ENCODE peak calls at places on chromosomes 13 and 19, in seven cellular contexts. C is fibroblast of lung; Z is T follicular helper cell; B is NCI-H1092; K is stimulated activated CD4-positive, alpha-beta T cell treated with anti-CD3 and anti-CD28 coated beads, Interleukin-12 subunit alpha, Interleukin-12 subunit beta, amount 100 ng/mL, for 24 hours; T is H4; W is body of pancreas. I is an unnamed sample.

GRCh38 chr13:23392925-23393645 is 40.4 kb downstream of the SACS start:
- DNase-seq in Z (no peak), W (no peak), T (no peak), B (no peak), K (no peak), C (no peak), I (no peak)

GRCh38 chr13:72304121-72304745 is 423.2 kb downstream of the MZT1 start:
- DNase-seq in C (peak), W (no peak), Z (no peak), K (no peak), B (no peak), T (peak), I (no peak)

GRCh38 chr19:7177926-7178325 is 108.4 kb downstream of the ZNF557 start:
- DNase-seq in K (no peak), B (no peak), Z (no peak), T (no peak), C (peak), W (no peak), I (no peak)

GRCh38 chr19:2805261-2805900 is 14.3 kb upstream of the ZNF554 start:
- DNase-seq in T (no peak), Z (no peak), B (no peak), W (no peak), C (no peak), K (no peak), I (no peak)

GRCh38 chr13:78152415-78152814 is 233.8 kb upstream of the EDNRB start:
- DNase-seq in B (no peak), Z (no peak), W (no peak), T (no peak), C (no peak), K (no peak), I (no peak)

GRCh38 chr19:51295382-51296126 is 15.9 kb upstream of the IGLON5 start:
- DNase-seq in T (no peak), Z (no peak), K (no peak), B (no peak), W (no peak), C (no peak), I (no peak)

GRCh38 chr13:101111894-101112293 is 304.4 kb downstream of the NALCN start:
- DNase-seq in B (no peak), W (no peak), T (no peak), Z (no peak), C (no peak), K (no peak), I (no peak)

GRCh38 chr13:108667205-108667604 is 37.8 kb downstream of the MYO16 start:
- DNase-seq in W (no peak), B (no peak), K (no peak), C (no peak), T (no peak), Z (no peak), I (no peak)

GRCh38 chr13:83731113-83731512 is 151.2 kb downstream of the SLITRK1 start:
- DNase-seq in B (no peak), K (no peak), Z (no peak), T (no peak), W (no peak), C (no peak), I (no peak)

GRCh38 chr19:53308339-53308811 is 25.2 kb upstream of the ZNF845 start:
- DNase-seq in C (no peak), Z (no peak), B (peak), T (no peak), K (no peak), W (no peak), I (no peak)

GRCh38 chr19:18865973-18866799 is 29.8 kb downstream of the CERS1 start:
- DNase-seq in C (peak), T (peak), W (no peak), B (no peak), K (peak), Z (peak), I (peak)

GRCh38 chr13:90420683-90421082 is 926.8 kb upstream of the MIR17HG start:
- DNase-seq in T (no peak), K (no peak), B (no peak), W (no peak), C (no peak), Z (no peak), I (no peak)

GRCh38 chr19:35043906-35044305 is 2.4 kb downstream of the HPN start:
- DNase-seq in W (no peak), B (no peak), K (no peak), T (no peak), C (no peak), Z (no peak), I (no peak)

GRCh38 chr19:3253270-3253669 is 28.8 kb downstream of the CELF5 start:
- DNase-seq in T (no peak), B (no peak), Z (no peak), C (no peak), K (no peak), W (no peak), I (no peak)

GRCh38 chr13:44843403-44843802 is 145.9 kb downstream of the NUFIP1 start:
- DNase-seq in T (peak), K (no peak), W (no peak), C (peak), B (no peak), Z (no peak), I (no peak)

GRCh38 chr13:102183509-102184182 is 218.2 kb downstream of the FGF14 start:
- DNase-seq in B (no peak), K (no peak), W (no peak), T (no peak), Z (no peak), C (no peak), I (no peak)

GRCh38 chr13:85405316-85405897 is 393.8 kb downstream of the SLITRK6 start:
- DNase-seq in W (no peak), T (no peak), Z (no peak), K (no peak), C (no peak), B (no peak), I (no peak)

GRCh38 chr13:29943301-29944085 is 93.1 kb upstream of the UBL3 start:
- DNase-seq in B (no peak), T (no peak), W (no peak), C (no peak), K (no peak), Z (no peak), I (no peak)

GRCh38 chr13:106063591-106064308 is 471.7 kb downstream of the EFNB2 start:
- DNase-seq in B (no peak), Z (no peak), C (peak), T (peak), W (no peak), K (no peak), I (no peak)

GRCh38 chr19:3575260-3575741 is 2.6 kb downstream of the HMG20B start:
- DNase-seq in B (no peak), T (peak), Z (no peak), C (no peak), K (no peak), W (no peak), I (no peak)

GRCh38 chr19:51971624-51972023 is 15.0 kb downstream of the ZNF350 start:
- DNase-seq in B (no peak), Z (no peak), T (no peak), K (no peak), C (peak), W (no peak), I (no peak)

GRCh38 chr19:3257071-3257470 is 32.6 kb downstream of the CELF5 start:
- DNase-seq in T (no peak), C (no peak), B (no peak), Z (no peak), K (no peak), W (no peak), I (no peak)

GRCh38 chr19:55075366-55075998 is at the start of gene EPS8L1:
- DNase-seq in K (no peak), C (no peak), W (peak), T (no peak), Z (no peak), B (no peak), I (no peak)

GRCh38 chr13:79485014-79485441 is 4.1 kb downstream of the NDFIP2 start:
- DNase-seq in B (no peak), C (peak), K (no peak), W (peak), T (peak), Z (no peak), I (no peak)

GRCh38 chr13:90105881-90106496 is 1241.5 kb upstream of the MIR17HG start:
- DNase-seq in B (no peak), C (peak), W (no peak), Z (no peak), K (no peak), T (peak), I (no peak)

GRCh38 chr19:41161903-41162302 is 31.1 kb upstream of the CYP2S1 start:
- DNase-seq in W (no peak), Z (no peak), T (no peak), C (no peak), B (no peak), K (no peak), I (no peak)

GRCh38 chr13:96636310-96636709 is 358.0 kb downstream of the OXGR1 start:
- DNase-seq in C (no peak), B (no peak), W (peak), K (no peak), T (no peak), Z (no peak), I (no peak)

GRCh38 chr13:88257706-88258105 is 586.5 kb downstream of the SLITRK5 start:
- DNase-seq in C (no peak), K (no peak), T (no peak), B (no peak), Z (no peak), W (no peak), I (no peak)

GRCh38 chr19:6109947-6110346 is 353 bp downstream of the RFX2 start:
- DNase-seq in C (no peak), Z (no peak), T (no peak), B (no peak), K (no peak), W (no peak), I (no peak)

GRCh38 chr13:95624020-95624419 is 20.5 kb downstream of the DZIP1 start:
- DNase-seq in B (peak), T (peak), C (peak), W (peak), K (no peak), Z (no peak), I (peak)

GRCh38 chr13:23980160-23980551 is 82.9 kb upstream of the C1QTNF9B start:
- DNase-seq in K (peak), W (peak), C (peak), T (peak), Z (peak), B (peak), I (peak)

GRCh38 chr13:92804346-92804745 is 422.3 kb upstream of the GPC6 start:
- DNase-seq in K (no peak), C (peak), Z (no peak), B (no peak), W (no peak), T (no peak), I (no peak)

GRCh38 chr19:51750381-51751124 is 1.1 kb downstream of the FPR1 start:
- DNase-seq in W (no peak), C (peak), Z (no peak), T (peak), B (no peak), K (no peak), I (no peak)

I was measured in T-helper 1 cell.